ENCODE peak calls at places on chromosome 4, in four cellular contexts. One of them, this sample, is unnamed.

GRCh38 chr4:2861631-2862436 is 18.2 kb downstream of the ADD1 start:
- DNase-seq in GM10248: no peak
- DNase-seq in NCI-H1694: no peak
- DNase-seq in T-helper 9 cell: no peak
- DNase-seq in this sample: no peak

GRCh38 chr4:100421356-100421978 is 96.4 kb downstream of the EMCN start:
- DNase-seq in T-helper 9 cell: no peak
- DNase-seq in NCI-H1694: peak
- DNase-seq in GM10248: no peak
- DNase-seq in this sample: no peak

GRCh38 chr4:189046642-189047041 is 894.0 kb upstream of the FRG1 start:
- DNase-seq in T-helper 9 cell: no peak
- DNase-seq in NCI-H1694: no peak
- DNase-seq in GM10248: no peak
- DNase-seq in this sample: no peak

GRCh38 chr4:175350246-175350645 is 432.1 kb downstream of the ADAM29 start:
- DNase-seq in GM10248: no peak
- DNase-seq in NCI-H1694: no peak
- DNase-seq in T-helper 9 cell: no peak
- DNase-seq in this sample: no peak

GRCh38 chr4:15295421-15296162 is 132.2 kb upstream of the C1QTNF7 start:
- DNase-seq in T-helper 9 cell: no peak
- DNase-seq in NCI-H1694: no peak
- DNase-seq in GM10248: no peak
- DNase-seq in this sample: no peak

GRCh38 chr4:169268951-169269781 is 1.6 kb downstream of the SH3RF1 start:
- DNase-seq in T-helper 9 cell: no peak
- DNase-seq in NCI-H1694: no peak
- DNase-seq in GM10248: no peak
- DNase-seq in this sample: no peak

GRCh38 chr4:170374770-170375169 is 285.0 kb upstream of the AADAT start:
- DNase-seq in T-helper 9 cell: no peak
- DNase-seq in GM10248: peak
- DNase-seq in NCI-H1694: no peak
- DNase-seq in this sample: no peak

GRCh38 chr4:73729534-73730165 is 10.7 kb upstream of the CXCL8 start:
- DNase-seq in T-helper 9 cell: no peak
- DNase-seq in GM10248: peak
- DNase-seq in NCI-H1694: peak
- DNase-seq in this sample: no peak

GRCh38 chr4:98510757-98511517 is 147.5 kb downstream of the TSPAN5 start:
- DNase-seq in T-helper 9 cell: no peak
- DNase-seq in GM10248: no peak
- DNase-seq in NCI-H1694: no peak
- DNase-seq in this sample: no peak

GRCh38 chr4:15921592-15921932 is 17.0 kb downstream of the FGFBP1 start:
- DNase-seq in T-helper 9 cell: no peak
- DNase-seq in NCI-H1694: no peak
- DNase-seq in GM10248: no peak
- DNase-seq in this sample: no peak

GRCh38 chr4:40963912-40964478 is 214.2 kb downstream of the NSUN7 start:
- DNase-seq in GM10248: no peak
- DNase-seq in NCI-H1694: no peak
- DNase-seq in T-helper 9 cell: no peak
- DNase-seq in this sample: no peak